ENCODE peak calls at places on chromosomes 6 and 20, in nine cellular contexts. N is AG04449; Q is HCT116; G is activated CD4-positive, alpha-beta T cell treated with anti-CD3 and anti-CD28 coated beads, Interleukin-2, amount 50 U/mL, for 1 hour; J is WTC11; K is nucleus accumbens; I is GM19239; U is ascending aorta; H is esophagus squamous epithelium. Y is an unnamed sample.

GRCh38 chr6:20564777-20565176 is 30.5 kb downstream of the CDKAL1 start:
- DNase-seq in N (no peak), Q (no peak), G (no peak), J (no peak), K (no peak), I (no peak), U (no peak), H (no peak), Y (no peak)

GRCh38 chr20:1946762-1947534 is 46.9 kb downstream of the PDYN start:
- DNase-seq in N (no peak), Q (no peak), G (no peak), J (peak), K (no peak), I (no peak), U (no peak), H (no peak), Y (peak)

GRCh38 chr20:41228858-41229257 is 88.7 kb downstream of the ZHX3 start:
- DNase-seq in N (no peak), Q (no peak), G (no peak), J (no peak), K (no peak), I (peak), U (no peak), H (no peak), Y (no peak)

GRCh38 chr6:88982720-88983119 is 19.3 kb upstream of the RNGTT start:
- DNase-seq in N (peak), Q (peak), G (no peak), J (no peak), K (no peak), I (peak), U (peak), H (no peak), Y (peak)

GRCh38 chr20:63572788-63573738 is 976 bp downstream of the HELZ2 start:
- DNase-seq in N (no peak), Q (no peak), G (no peak), J (peak), K (no peak), I (no peak), U (no peak), H (no peak), Y (no peak)

GRCh38 chr6:84065718-84066290 is 32.2 kb downstream of the MRAP2 start:
- DNase-seq in N (no peak), Q (no peak), G (no peak), J (no peak), K (no peak), I (no peak), U (no peak), H (no peak), Y (no peak)

GRCh38 chr6:42404494-42404893 is 47.2 kb downstream of the TRERF1 start:
- DNase-seq in N (no peak), Q (peak), G (peak), J (no peak), K (no peak), I (no peak), U (no peak), H (no peak), Y (no peak)

GRCh38 chr6:72922401-72922800 is 300.5 kb downstream of the KCNQ5 start:
- DNase-seq in N (no peak), Q (no peak), G (no peak), J (no peak), K (no peak), I (no peak), U (no peak), H (no peak), Y (no peak)

GRCh38 chr6:165119231-165120020 is 190.0 kb downstream of the C6orf118 start:
- DNase-seq in N (no peak), Q (no peak), G (no peak), J (no peak), K (no peak), I (no peak), U (no peak), H (no peak), Y (no peak)

GRCh38 chr6:106510090-106510970 is 119.0 kb downstream of the RTN4IP1 start:
- DNase-seq in N (no peak), Q (no peak), G (peak), J (peak), K (no peak), I (no peak), U (no peak), H (no peak), Y (peak)

GRCh38 chr6:79630883-79631799 is at the start of gene SH3BGRL2:
- DNase-seq in N (no peak), Q (peak), G (peak), J (peak), K (peak), I (peak), U (peak), H (no peak), Y (peak)